ENCODE peak calls at places on chromosome X, in eight cellular contexts. R, E, A, Q, F, I, B and M are unnamed samples.

GRCh38 chrX:69107231-69107739 is 58.0 kb downstream of the PJA1 start:
- DNase-seq in R (no peak), E (peak), A (no peak), Q (peak), F (no peak), I (no peak), B (peak), M (no peak)

GRCh38 chrX:1103360-1103759 is 109.1 kb downstream of the CRLF2 start:
- DNase-seq in R (no peak), E (no peak), A (no peak), Q (no peak), F (no peak), I (no peak), B (no peak), M (no peak)

GRCh38 chrX:104098151-104098808 is 14.0 kb upstream of the ZCCHC18 start:
- DNase-seq in R (peak), E (peak), A (peak), Q (peak), F (peak), I (peak), B (peak), M (peak)

GRCh38 chrX:70219938-70220764 is 14.3 kb upstream of the AWAT1 start:
- DNase-seq in R (no peak), E (peak), A (peak), Q (peak), F (peak), I (peak), B (peak), M (no peak)

GRCh38 chrX:130197464-130197863 is 25.7 kb downstream of the RAB33A start:
- DNase-seq in R (no peak), E (no peak), A (no peak), Q (no peak), F (peak), I (no peak), B (no peak), M (no peak)

GRCh38 chrX:20653070-20653469 is 386.4 kb upstream of the RPS6KA3 start:
- DNase-seq in R (no peak), E (no peak), A (no peak), Q (no peak), F (peak), I (no peak), B (no peak), M (no peak)

GRCh38 chrX:49001521-49002090 is 458 bp downstream of the GRIPAP1 start:
- DNase-seq in R (peak), E (peak), A (peak), Q (peak), F (peak), I (peak), B (peak), M (peak)

GRCh38 chrX:40099046-40099968 is 1.5 kb upstream of the BCOR start:
- DNase-seq in R (no peak), E (peak), A (no peak), Q (no peak), F (no peak), I (peak), B (peak), M (peak)

GRCh38 chrX:118717703-118718391 is 9.6 kb upstream of the IL13RA1 start:
- DNase-seq in R (no peak), E (no peak), A (no peak), Q (no peak), F (no peak), I (no peak), B (no peak), M (no peak)

GRCh38 chrX:16869393-16870094 is 618 bp downstream of the RBBP7 start:
- DNase-seq in R (peak), E (peak), A (peak), Q (peak), F (peak), I (peak), B (peak), M (peak)

GRCh38 chrX:150854856-150855255 is 43.6 kb downstream of the CD99L2 start:
- DNase-seq in R (no peak), E (no peak), A (no peak), Q (no peak), F (no peak), I (no peak), B (no peak), M (no peak)

GRCh38 chrX:107773206-107773605 is 2.4 kb downstream of the TSC22D3 start:
- DNase-seq in R (no peak), E (peak), A (no peak), Q (no peak), F (no peak), I (peak), B (peak), M (no peak)

GRCh38 chrX:140091276-140091886 is 126.1 kb upstream of the CXorf66 start:
- DNase-seq in R (peak), E (peak), A (peak), Q (peak), F (peak), I (peak), B (peak), M (peak)

GRCh38 chrX:99266255-99266654 is 1143.8 kb downstream of the PCDH19 start:
- DNase-seq in R (no peak), E (no peak), A (no peak), Q (no peak), F (no peak), I (no peak), B (no peak), M (no peak)

GRCh38 chrX:13923289-13923688 is 106.4 kb upstream of the GPM6B start:
- DNase-seq in R (no peak), E (no peak), A (no peak), Q (no peak), F (no peak), I (no peak), B (no peak), M (no peak)

GRCh38 chrX:42290608-42291007 is 367.3 kb upstream of the CASK start:
- DNase-seq in R (no peak), E (no peak), A (peak), Q (peak), F (peak), I (no peak), B (peak), M (no peak)

GRCh38 chrX:21740329-21741274 is 17.3 kb downstream of the SMPX start:
- DNase-seq in R (no peak), E (no peak), A (no peak), Q (no peak), F (no peak), I (no peak), B (peak), M (no peak)

GRCh38 chrX:66622209-66622608 is 16.7 kb downstream of the EDA2R start:
- DNase-seq in R (no peak), E (no peak), A (no peak), Q (no peak), F (peak), I (no peak), B (no peak), M (no peak)

GRCh38 chrX:56792270-56793111 is 63.4 kb downstream of the NBDY start:
- DNase-seq in R (no peak), E (no peak), A (no peak), Q (no peak), F (no peak), I (no peak), B (no peak), M (no peak)

GRCh38 chrX:19410259-19410658 is 66.5 kb downstream of the PDHA1 start:
- DNase-seq in R (no peak), E (no peak), A (no peak), Q (no peak), F (no peak), I (no peak), B (no peak), M (no peak)

GRCh38 chrX:53239474-53239873 is 14.5 kb upstream of the KDM5C start:
- DNase-seq in R (no peak), E (no peak), A (no peak), Q (no peak), F (no peak), I (no peak), B (no peak), M (no peak)

GRCh38 chrX:46912673-46913491 is 661 bp downstream of the JADE3 start:
- DNase-seq in R (peak), E (peak), A (peak), Q (peak), F (peak), I (peak), B (peak), M (peak)

GRCh38 chrX:10124506-10125247 is 32.1 kb upstream of the CLCN4 start:
- DNase-seq in R (no peak), E (no peak), A (no peak), Q (no peak), F (no peak), I (no peak), B (no peak), M (no peak)

GRCh38 chrX:134868766-134869495 is 121.9 kb upstream of the SMIM10 start:
- DNase-seq in R (no peak), E (no peak), A (peak), Q (peak), F (peak), I (peak), B (no peak), M (no peak)

GRCh38 chrX:79133897-79134296 is 10.6 kb upstream of the GPR174 start:
- DNase-seq in R (no peak), E (no peak), A (no peak), Q (no peak), F (no peak), I (no peak), B (no peak), M (peak)

GRCh38 chrX:1899841-1900240 is 285.0 kb downstream of the ASMT start:
- DNase-seq in R (no peak), E (peak), A (no peak), Q (no peak), F (no peak), I (no peak), B (no peak), M (no peak)

GRCh38 chrX:24371391-24371972 is 11.0 kb downstream of the SUPT20HL1 start:
- DNase-seq in R (peak), E (peak), A (peak), Q (peak), F (peak), I (peak), B (peak), M (peak)

GRCh38 chrX:114985967-114986592 is 31.3 kb downstream of the IL13RA2 start:
- DNase-seq in R (no peak), E (no peak), A (no peak), Q (peak), F (peak), I (no peak), B (no peak), M (no peak)

GRCh38 chrX:27391601-27392000 is 71.5 kb downstream of the PPP4R3C start:
- DNase-seq in R (no peak), E (no peak), A (peak), Q (no peak), F (no peak), I (no peak), B (no peak), M (no peak)

GRCh38 chrX:42131856-42132255 is 208.5 kb upstream of the CASK start:
- DNase-seq in R (no peak), E (no peak), A (peak), Q (no peak), F (no peak), I (no peak), B (no peak), M (no peak)

GRCh38 chrX:31656013-31656412 is 584.2 kb upstream of the FTHL17 start:
- DNase-seq in R (no peak), E (no peak), A (peak), Q (peak), F (peak), I (no peak), B (no peak), M (no peak)

GRCh38 chrX:81291996-81292395 is 90.1 kb downstream of the SH3BGRL start:
- DNase-seq in R (no peak), E (no peak), A (no peak), Q (no peak), F (no peak), I (no peak), B (no peak), M (no peak)

GRCh38 chrX:16444353-16444752 is 205.6 kb upstream of the S100G start:
- DNase-seq in R (no peak), E (no peak), A (peak), Q (no peak), F (no peak), I (no peak), B (no peak), M (no peak)

GRCh38 chrX:19725545-19726102 is 161.8 kb downstream of the SH3KBP1 start:
- DNase-seq in R (no peak), E (no peak), A (peak), Q (peak), F (peak), I (no peak), B (no peak), M (no peak)

GRCh38 chrX:53795583-53795982 is 109.1 kb upstream of the HUWE1 start:
- DNase-seq in R (no peak), E (no peak), A (peak), Q (peak), F (peak), I (no peak), B (no peak), M (no peak)

GRCh38 chrX:447052-447451 is 60.3 kb upstream of the PPP2R3B start:
- DNase-seq in R (no peak), E (no peak), A (no peak), Q (no peak), F (no peak), I (no peak), B (no peak), M (no peak)

GRCh38 chrX:130186645-130187044 is 14.9 kb downstream of the RAB33A start:
- DNase-seq in R (no peak), E (no peak), A (no peak), Q (no peak), F (no peak), I (no peak), B (no peak), M (no peak)

GRCh38 chrX:121256653-121257052 is 209.2 kb downstream of the GLUD2 start:
- DNase-seq in R (no peak), E (no peak), A (peak), Q (peak), F (peak), I (peak), B (no peak), M (no peak)

DNA sequence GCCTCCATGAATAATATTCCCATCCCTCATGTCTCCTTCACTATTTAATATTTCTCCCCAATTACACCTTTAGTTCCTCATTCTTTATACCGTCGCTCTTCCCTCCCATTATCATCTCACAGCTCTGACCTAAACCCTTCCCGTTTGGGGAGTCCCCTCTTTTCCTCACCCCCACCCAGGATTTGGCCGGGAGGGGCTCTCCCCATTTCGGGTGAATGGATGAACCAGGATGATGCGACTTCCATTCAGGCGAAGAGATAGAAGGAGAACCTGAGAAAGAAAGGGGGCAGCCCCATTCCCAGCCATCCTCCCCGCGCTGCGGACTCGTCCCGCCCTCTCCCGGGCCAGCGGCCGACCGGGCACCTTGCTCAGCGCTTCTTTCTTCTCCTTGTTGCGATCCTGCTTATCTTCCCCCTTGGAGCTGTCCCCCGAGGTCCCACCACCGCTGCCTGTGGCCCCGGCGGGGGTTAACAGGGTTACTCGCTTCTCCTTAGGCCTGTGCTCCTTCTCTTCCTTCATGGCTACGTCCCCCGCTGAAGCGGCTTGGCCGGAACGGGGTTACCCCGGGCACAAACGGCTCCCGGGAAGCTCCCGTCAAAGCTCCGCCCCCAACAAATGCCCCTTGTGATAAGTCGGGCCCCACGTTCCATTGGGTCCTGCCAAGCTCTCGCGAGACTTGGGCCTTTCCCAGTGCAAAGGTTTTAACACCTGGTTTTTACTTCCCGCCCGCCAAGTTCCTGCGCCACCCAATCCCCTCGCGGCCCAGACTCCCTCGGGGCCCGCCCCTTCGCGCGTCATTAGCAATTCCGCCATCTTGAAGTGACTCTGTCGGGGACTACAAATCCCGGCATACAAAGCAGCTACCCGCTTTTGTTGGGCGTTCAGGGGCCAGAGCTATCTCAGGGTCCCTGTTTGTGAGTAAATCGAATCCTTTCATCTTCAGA is at the start of gene UPF3B:
- DNase-seq in R (peak), E (peak), A (peak), Q (peak), F (peak), I (peak), B (peak), M (peak)
- TF ChIP-seq CTCF in R (no peak), E (no peak), A (no peak), Q (no peak), F (no peak), I (no peak), B (no peak), M (no peak)

DNA sequence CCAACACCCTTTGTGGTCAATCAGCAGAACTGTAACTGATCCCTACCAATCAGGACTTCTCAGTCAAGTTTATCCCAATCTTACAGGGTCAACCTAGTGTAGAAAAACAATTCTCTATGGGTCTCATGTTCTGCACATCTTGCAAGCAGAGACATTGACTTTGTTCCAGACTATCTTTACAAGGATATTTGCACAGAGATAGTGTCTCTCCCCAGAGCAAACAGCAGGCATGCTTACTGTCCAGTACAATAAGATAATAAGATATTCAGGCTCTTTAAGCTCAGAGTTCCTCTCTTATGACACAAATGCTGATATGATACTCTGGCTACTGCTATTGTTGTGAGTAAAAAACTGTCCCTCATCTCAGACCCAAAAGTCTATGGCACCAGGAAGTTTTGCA is 53.2 kb downstream of the ACSL4 start:
- DNase-seq in R (no peak), E (no peak), A (no peak), Q (peak), F (no peak), I (no peak), B (no peak), M (no peak)
- TF ChIP-seq CTCF in R (no peak), E (no peak), A (no peak), Q (no peak), F (no peak), I (no peak), B (no peak), M (no peak)

GRCh38 chrX:95903490-95903889 is 781.2 kb upstream of the DIAPH2 start:
- DNase-seq in R (no peak), E (no peak), A (peak), Q (peak), F (no peak), I (no peak), B (no peak), M (no peak)
- TF ChIP-seq CTCF in R (peak), E (no peak), A (no peak), Q (no peak), F (no peak), I (no peak), B (no peak), M (no peak)

DNA sequence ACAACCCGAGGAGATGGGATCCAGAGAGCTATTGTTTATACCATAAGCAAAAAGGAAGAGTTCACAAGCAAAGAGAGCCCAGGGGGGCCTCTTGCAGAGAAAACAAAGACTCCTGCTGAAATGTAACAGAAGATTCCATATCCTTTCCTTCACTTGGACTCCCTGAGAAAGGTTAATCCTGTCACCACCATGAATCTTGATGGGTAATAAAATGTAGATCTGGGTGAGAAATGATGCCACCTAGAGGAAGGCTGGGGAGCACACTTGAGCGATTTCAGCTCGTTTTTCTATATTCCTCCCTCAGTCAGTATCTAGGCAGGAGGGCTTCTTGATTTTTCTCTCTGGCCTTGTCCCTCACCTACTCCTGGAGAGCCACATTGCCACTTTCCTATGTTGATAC is 10.2 kb upstream of the KCNE5 start:
- DNase-seq in R (no peak), E (no peak), A (peak), Q (peak), F (peak), I (no peak), B (no peak), M (no peak)
- TF ChIP-seq CTCF in R (peak), E (peak), A (peak), Q (peak), F (peak), I (peak), B (peak), M (peak)

GRCh38 chrX:72641601-72642000 is 69.0 kb upstream of the HDAC8 start:
- DNase-seq in R (no peak), E (no peak), A (no peak), Q (no peak), F (no peak), I (no peak), B (no peak), M (no peak)
- TF ChIP-seq CTCF in R (no peak), E (no peak), A (no peak), Q (no peak), F (no peak), I (no peak), B (no peak), M (no peak)

DNA sequence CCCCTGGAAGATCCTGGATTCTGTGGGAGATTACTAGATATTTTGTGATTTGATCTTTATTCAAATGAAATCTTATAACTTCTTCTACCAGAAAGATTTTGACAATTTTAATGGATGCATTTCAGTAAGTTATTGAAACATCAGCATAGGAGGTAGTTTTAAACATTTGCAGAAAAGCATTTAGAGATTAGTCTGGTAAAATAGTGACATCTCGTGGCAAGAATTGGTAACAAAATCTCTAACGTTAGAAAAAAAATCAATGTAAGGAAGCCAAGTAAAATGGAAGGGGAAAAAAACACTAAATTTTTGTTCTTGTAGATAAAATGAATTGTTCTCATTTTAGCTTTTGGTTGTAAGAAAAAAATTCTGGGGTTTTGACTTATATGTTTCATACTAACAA is 73.3 kb downstream of the TASL start:
- DNase-seq in R (no peak), E (peak), A (peak), Q (peak), F (peak), I (no peak), B (no peak), M (peak)
- TF ChIP-seq CTCF in R (peak), E (peak), A (peak), Q (peak), F (peak), I (peak), B (peak), M (peak)

GRCh38 chrX:6163761-6164160 is 64.9 kb downstream of the NLGN4X start:
- DNase-seq in R (no peak), E (no peak), A (no peak), Q (no peak), F (no peak), I (no peak), B (no peak), M (no peak)
- TF ChIP-seq CTCF in R (no peak), E (no peak), A (no peak), Q (no peak), F (no peak), I (no peak), B (no peak), M (no peak)

DNA sequence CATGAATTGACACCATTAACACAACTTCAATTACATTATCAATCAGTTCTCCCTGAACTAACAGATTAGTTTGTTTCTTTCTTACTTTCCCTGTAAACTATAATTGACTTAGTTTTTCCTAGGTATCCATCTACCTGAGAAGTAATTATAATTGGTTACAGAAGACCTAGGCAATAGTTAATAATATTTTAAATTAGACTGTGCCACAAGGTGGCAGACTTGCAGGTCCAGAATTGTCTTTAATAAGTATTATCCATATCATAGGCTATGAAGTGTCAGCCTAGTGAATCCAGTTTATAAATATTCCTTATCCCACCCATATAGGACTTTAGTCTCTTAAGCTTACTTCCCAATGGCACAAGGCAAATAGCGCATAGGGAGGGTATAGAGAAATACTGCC is 48.9 kb upstream of the FAM47B start:
- DNase-seq in R (no peak), E (no peak), A (peak), Q (no peak), F (no peak), I (no peak), B (no peak), M (no peak)
- TF ChIP-seq CTCF in R (peak), E (peak), A (peak), Q (peak), F (peak), I (peak), B (no peak), M (no peak)